ENCODE peak calls at places on chromosomes 1 and 21, in five cellular contexts. One of them, this sample, is unnamed.

GRCh38 chr21:32653326-32653901 is 41.2 kb upstream of the CFAP298 start:
- DNase-seq in H1: no peak
- DNase-seq in GM23248: peak; percentile 31
- DNase-seq in GM23338: peak; percentile 67
- DNase-seq in MM.1S: peak; percentile 56
- DNase-seq in this sample: peak; percentile 74

GRCh38 chr1:83641206-83641658 is 357.7 kb downstream of the TTLL7 start:
- DNase-seq in H1: no peak
- DNase-seq in GM23248: peak; percentile 33
- DNase-seq in GM23338: peak; percentile 43
- DNase-seq in MM.1S: no peak
- DNase-seq in this sample: no peak

GRCh38 chr1:178724386-178724733 is 684 bp upstream of the RALGPS2 start:
- DNase-seq in H1: no peak
- DNase-seq in GM23248: no peak
- DNase-seq in GM23338: peak; percentile 34
- DNase-seq in MM.1S: no peak
- DNase-seq in this sample: peak; percentile 75

GRCh38 chr1:245823408-245824147 is 668.8 kb downstream of the KIF26B start:
- DNase-seq in H1: no peak
- DNase-seq in GM23248: peak; percentile 16
- DNase-seq in GM23338: no peak
- DNase-seq in MM.1S: no peak
- DNase-seq in this sample: no peak

GRCh38 chr1:169561692-169562091 is 24.6 kb downstream of the F5 start:
- DNase-seq in H1: no peak
- DNase-seq in GM23248: no peak
- DNase-seq in GM23338: no peak
- DNase-seq in MM.1S: no peak
- DNase-seq in this sample: no peak

GRCh38 chr21:39452207-39452964 is 616 bp downstream of the SH3BGR start:
- DNase-seq in H1: no peak
- DNase-seq in GM23248: peak; percentile 82
- DNase-seq in GM23338: no peak
- DNase-seq in MM.1S: no peak
- DNase-seq in this sample: no peak

GRCh38 chr1:230273141-230273710 is 152.9 kb downstream of the PGBD5 start:
- DNase-seq in H1: no peak
- DNase-seq in GM23248: no peak
- DNase-seq in GM23338: no peak
- DNase-seq in MM.1S: no peak
- DNase-seq in this sample: no peak

GRCh38 chr1:204806943-204807624 is 63.6 kb upstream of the NFASC start:
- DNase-seq in H1: peak; percentile 64
- DNase-seq in GM23248: peak; percentile 90
- DNase-seq in GM23338: peak; percentile 96
- DNase-seq in MM.1S: peak; percentile 95
- DNase-seq in this sample: peak; percentile 95

GRCh38 chr1:104765115-104765514 is 1015.4 kb downstream of the AMY1C start:
- DNase-seq in H1: no peak
- DNase-seq in GM23248: peak; percentile 2
- DNase-seq in GM23338: no peak
- DNase-seq in MM.1S: no peak
- DNase-seq in this sample: no peak

GRCh38 chr1:104019675-104020049 is 270.0 kb downstream of the AMY1C start:
- DNase-seq in H1: no peak
- DNase-seq in GM23248: no peak
- DNase-seq in GM23338: no peak
- DNase-seq in MM.1S: no peak
- DNase-seq in this sample: no peak

GRCh38 chr1:216462061-216462775 is 39.0 kb upstream of the USH2A start:
- DNase-seq in H1: no peak
- DNase-seq in GM23248: peak; percentile 12
- DNase-seq in GM23338: no peak
- DNase-seq in MM.1S: no peak
- DNase-seq in this sample: no peak

GRCh38 chr1:2384130-2384860 is 7.1 kb downstream of the MORN1 start:
- DNase-seq in H1: no peak
- DNase-seq in GM23248: no peak
- DNase-seq in GM23338: no peak
- DNase-seq in MM.1S: no peak
- DNase-seq in this sample: no peak

GRCh38 chr21:43866233-43866632 is 1.2 kb downstream of the AGPAT3 start:
- DNase-seq in H1: no peak
- DNase-seq in GM23248: peak; percentile 76
- DNase-seq in GM23338: peak; percentile 59
- DNase-seq in MM.1S: peak; percentile 78
- DNase-seq in this sample: peak; percentile 82

GRCh38 chr1:107964397-107965111 is 426 bp downstream of the VAV3 start:
- DNase-seq in H1: no peak
- DNase-seq in GM23248: peak; percentile 34
- DNase-seq in GM23338: peak; percentile 81
- DNase-seq in MM.1S: peak; percentile 29
- DNase-seq in this sample: peak; percentile 57

GRCh38 chr1:115677172-115677542 is 35.4 kb downstream of the VANGL1 start:
- DNase-seq in H1: no peak
- DNase-seq in GM23248: no peak
- DNase-seq in GM23338: peak; percentile 64
- DNase-seq in MM.1S: no peak
- DNase-seq in this sample: no peak

GRCh38 chr1:93354749-93355148 is 9.0 kb downstream of the DR1 start:
- DNase-seq in H1: no peak
- DNase-seq in GM23248: no peak
- DNase-seq in GM23338: no peak
- DNase-seq in MM.1S: no peak
- DNase-seq in this sample: no peak

GRCh38 chr21:21332492-21332891 is 334.3 kb downstream of the NCAM2 start:
- DNase-seq in H1: no peak
- DNase-seq in GM23248: no peak
- DNase-seq in GM23338: no peak
- DNase-seq in MM.1S: no peak
- DNase-seq in this sample: no peak

GRCh38 chr1:17819129-17819802 is 64.1 kb downstream of the ACTL8 start:
- DNase-seq in H1: no peak
- DNase-seq in GM23248: no peak
- DNase-seq in GM23338: no peak
- DNase-seq in MM.1S: no peak
- DNase-seq in this sample: no peak

GRCh38 chr1:3727042-3727824 is 25.0 kb upstream of the CCDC27 start:
- DNase-seq in H1: no peak
- DNase-seq in GM23248: peak; percentile 54
- DNase-seq in GM23338: peak; percentile 79
- DNase-seq in MM.1S: no peak
- DNase-seq in this sample: peak; percentile 64

GRCh38 chr1:65812065-65812464 is 19.4 kb downstream of the PDE4B start:
- DNase-seq in H1: no peak
- DNase-seq in GM23248: peak; percentile 94
- DNase-seq in GM23338: peak; percentile 30
- DNase-seq in MM.1S: peak; percentile 98
- DNase-seq in this sample: no peak

GRCh38 chr1:26138974-26139558 is 19.8 kb upstream of the FAM110D start:
- DNase-seq in H1: no peak
- DNase-seq in GM23248: no peak
- DNase-seq in GM23338: no peak
- DNase-seq in MM.1S: no peak
- DNase-seq in this sample: no peak

GRCh38 chr1:26302733-26303405 is 3.6 kb downstream of the UBXN11 start:
- DNase-seq in H1: no peak
- DNase-seq in GM23248: peak; percentile 72
- DNase-seq in GM23338: peak; percentile 28
- DNase-seq in MM.1S: no peak
- DNase-seq in this sample: no peak

GRCh38 chr1:225482489-225482950 is 54.7 kb upstream of the LBR start:
- DNase-seq in H1: no peak
- DNase-seq in GM23248: peak; percentile 72
- DNase-seq in GM23338: no peak
- DNase-seq in MM.1S: no peak
- DNase-seq in this sample: no peak

GRCh38 chr1:41360074-41361027 is 883 bp upstream of the FOXO6 start:
- DNase-seq in H1: no peak
- DNase-seq in GM23248: no peak
- DNase-seq in GM23338: peak; percentile 76
- DNase-seq in MM.1S: no peak
- DNase-seq in this sample: no peak

GRCh38 chr1:24203404-24203803 is 16.3 kb upstream of the IFNLR1 start:
- DNase-seq in H1: no peak
- DNase-seq in GM23248: no peak
- DNase-seq in GM23338: no peak
- DNase-seq in MM.1S: peak; percentile 96
- DNase-seq in this sample: no peak

GRCh38 chr1:157147906-157148717 is 9.9 kb upstream of the ETV3 start:
- DNase-seq in H1: no peak
- DNase-seq in GM23248: no peak
- DNase-seq in GM23338: no peak
- DNase-seq in MM.1S: peak; percentile 82
- DNase-seq in this sample: no peak
- H3K4me2 ChIP-seq in H1: no peak overlapping the region
- H3K4me2 ChIP-seq in GM23248: no peak overlapping the region
- H3K4me2 ChIP-seq in GM23338: no peak overlapping the region
- H3K4me2 ChIP-seq in MM.1S: peak overlapping the region; percentile 42
- H3K4me2 ChIP-seq in this sample: no peak overlapping the region

DNA sequence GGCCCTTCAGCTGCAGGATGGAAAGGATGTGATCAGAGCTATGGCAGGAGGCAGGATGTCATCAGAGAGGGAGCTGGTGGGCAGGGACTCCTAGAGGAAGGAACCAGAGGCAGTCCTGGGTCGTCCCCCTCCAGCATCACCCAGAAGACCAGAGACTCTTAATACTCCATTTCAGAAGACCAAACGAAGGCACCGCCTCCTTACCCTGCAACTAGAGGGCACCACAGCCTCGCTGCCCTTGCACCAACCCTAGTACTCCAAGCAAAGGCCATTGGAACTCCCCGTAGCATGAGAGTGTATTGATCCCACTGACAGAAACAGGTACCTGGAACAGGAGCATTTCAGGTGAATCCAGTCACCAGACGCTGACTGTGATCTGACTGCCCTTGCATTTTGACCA is 598.1 kb downstream of the NPHP4 start:
- DNase-seq in H1: no peak
- DNase-seq in GM23248: no peak
- DNase-seq in GM23338: no peak
- DNase-seq in MM.1S: no peak
- DNase-seq in this sample: peak; percentile 60
- H3K27me3 ChIP-seq in H1: no peaks in the 10 kb centered on the region
- H3K27me3 ChIP-seq in GM23248: no peaks in the 10 kb centered on the region
- H3K27me3 ChIP-seq in GM23338: no peaks in the 10 kb centered on the region
- H3K27me3 ChIP-seq in MM.1S: peaks cover 85% of the 10 kb centered on the region
- H3K27me3 ChIP-seq in this sample: no peaks in the 10 kb centered on the region

GRCh38 chr1:1163538-1164070 is 10.1 kb upstream of the TTLL10 start:
- DNase-seq in H1: no peak
- DNase-seq in GM23248: no peak
- DNase-seq in GM23338: no peak
- DNase-seq in MM.1S: no peak
- DNase-seq in this sample: no peak
- H3K4me1 ChIP-seq in H1: peaks cover 32% of the 10 kb centered on the region
- H3K4me1 ChIP-seq in GM23248: no peaks in the 10 kb centered on the region
- H3K4me1 ChIP-seq in GM23338: peaks cover 14% of the 10 kb centered on the region
- H3K4me1 ChIP-seq in MM.1S: no peaks in the 10 kb centered on the region
- H3K4me1 ChIP-seq in this sample: peaks cover 7% of the 10 kb centered on the region

DNA sequence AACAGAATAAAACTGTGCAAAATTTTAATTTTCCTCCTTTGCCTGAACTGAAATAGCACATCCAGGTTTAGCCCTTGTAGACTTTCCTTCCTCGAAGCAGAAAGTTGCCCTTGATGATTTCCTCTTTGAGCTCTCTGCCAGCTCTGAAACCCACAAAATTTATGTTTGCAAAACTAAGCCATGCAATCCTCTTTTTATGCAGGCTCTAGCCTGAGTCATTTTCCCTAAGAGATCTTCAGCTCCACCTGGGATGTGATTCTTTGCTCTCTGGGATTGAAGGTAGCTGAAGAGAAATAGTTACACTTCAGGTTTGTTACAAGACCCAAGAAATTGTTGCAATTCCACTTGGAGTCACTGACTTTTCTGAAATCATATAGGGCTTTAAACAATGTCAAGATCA is 1.4 kb upstream of the F3 start:
- DNase-seq in H1: no peak
- DNase-seq in GM23248: peak; percentile 74
- DNase-seq in GM23338: no peak
- DNase-seq in MM.1S: no peak
- DNase-seq in this sample: no peak
- H3K4me2 ChIP-seq in H1: peak overlapping the region; percentile 93
- H3K4me2 ChIP-seq in GM23248: peak overlapping the region; percentile 96
- H3K4me2 ChIP-seq in GM23338: peak overlapping the region; percentile 98
- H3K4me2 ChIP-seq in MM.1S: peak overlapping the region; percentile 70
- H3K4me2 ChIP-seq in this sample: no peak overlapping the region